ENCODE peak calls at places on chromosome 2, in five cellular contexts. One of them, this sample, is unnamed.
A peak's percentile ranks its signal among the peaks of the same experiment; 100 is the strongest.

GRCh38 chr2:218958276-218958675 is 1.2 kb upstream of the CDK5R2 start:
- DNase-seq in NCI-H187 treated with DMSO at 0.1 percent for 48 hours: no peak
- DNase-seq in NCI-H1694: no peak
- DNase-seq in SK-MEL-5: no peak
- DNase-seq in HFFc6: no peak
- DNase-seq in this sample: no peak

GRCh38 chr2:105873721-105874120 is 129.0 kb downstream of the NCK2 start:
- DNase-seq in NCI-H187 treated with DMSO at 0.1 percent for 48 hours: no peak
- DNase-seq in HFFc6: peak; percentile 20
- DNase-seq in NCI-H1694: no peak
- DNase-seq in SK-MEL-5: no peak
- DNase-seq in this sample: peak; percentile 74

GRCh38 chr2:42925742-42926437 is 133.5 kb upstream of the HAAO start:
- DNase-seq in SK-MEL-5: no peak
- DNase-seq in NCI-H187 treated with DMSO at 0.1 percent for 48 hours: no peak
- DNase-seq in HFFc6: no peak
- DNase-seq in NCI-H1694: no peak
- DNase-seq in this sample: no peak

GRCh38 chr2:85255813-85256581 is 71.8 kb downstream of the TGOLN2 start:
- DNase-seq in NCI-H187 treated with DMSO at 0.1 percent for 48 hours: no peak
- DNase-seq in SK-MEL-5: peak; percentile 32
- DNase-seq in HFFc6: no peak
- DNase-seq in NCI-H1694: no peak
- DNase-seq in this sample: peak; percentile 73

GRCh38 chr2:223197046-223197445 is 145.1 kb downstream of the KCNE4 start:
- DNase-seq in NCI-H187 treated with DMSO at 0.1 percent for 48 hours: no peak
- DNase-seq in HFFc6: no peak
- DNase-seq in NCI-H1694: no peak
- DNase-seq in SK-MEL-5: no peak
- DNase-seq in this sample: no peak

GRCh38 chr2:16525265-16525887 is 140.3 kb downstream of the CYRIA start:
- DNase-seq in HFFc6: no peak
- DNase-seq in NCI-H1694: peak; percentile 47
- DNase-seq in SK-MEL-5: peak; percentile 79
- DNase-seq in NCI-H187 treated with DMSO at 0.1 percent for 48 hours: no peak
- DNase-seq in this sample: no peak

GRCh38 chr2:73089270-73090030 is 17.9 kb upstream of the SFXN5 start:
- DNase-seq in NCI-H187 treated with DMSO at 0.1 percent for 48 hours: no peak
- DNase-seq in NCI-H1694: no peak
- DNase-seq in HFFc6: peak; percentile 100
- DNase-seq in SK-MEL-5: no peak
- DNase-seq in this sample: peak; percentile 97

GRCh38 chr2:85613717-85614515 is 2.0 kb upstream of the C2orf68 start:
- DNase-seq in NCI-H1694: no peak
- DNase-seq in NCI-H187 treated with DMSO at 0.1 percent for 48 hours: no peak
- DNase-seq in SK-MEL-5: no peak
- DNase-seq in HFFc6: no peak
- DNase-seq in this sample: no peak

GRCh38 chr2:147224070-147224469 is 620.8 kb upstream of the ACVR2A start:
- DNase-seq in HFFc6: no peak
- DNase-seq in SK-MEL-5: no peak
- DNase-seq in NCI-H1694: no peak
- DNase-seq in NCI-H187 treated with DMSO at 0.1 percent for 48 hours: no peak
- DNase-seq in this sample: no peak

GRCh38 chr2:240820014-240820606 is at the start of gene KIF1A:
- DNase-seq in SK-MEL-5: no peak
- DNase-seq in NCI-H1694: peak; percentile 48
- DNase-seq in HFFc6: no peak
- DNase-seq in NCI-H187 treated with DMSO at 0.1 percent for 48 hours: peak; percentile 0
- DNase-seq in this sample: no peak

GRCh38 chr2:10465915-10466314 is 17.8 kb upstream of the ODC1 start:
- DNase-seq in NCI-H1694: peak; percentile 67
- DNase-seq in SK-MEL-5: no peak
- DNase-seq in NCI-H187 treated with DMSO at 0.1 percent for 48 hours: no peak
- DNase-seq in HFFc6: no peak
- DNase-seq in this sample: no peak

GRCh38 chr2:60297296-60298010 is 256.0 kb downstream of the BCL11A start:
- DNase-seq in HFFc6: no peak
- DNase-seq in NCI-H1694: no peak
- DNase-seq in NCI-H187 treated with DMSO at 0.1 percent for 48 hours: no peak
- DNase-seq in SK-MEL-5: no peak
- DNase-seq in this sample: no peak

GRCh38 chr2:53509827-53510785 is 257.5 kb upstream of the CHAC2 start:
- DNase-seq in SK-MEL-5: no peak
- DNase-seq in HFFc6: no peak
- DNase-seq in NCI-H187 treated with DMSO at 0.1 percent for 48 hours: peak; percentile 72
- DNase-seq in NCI-H1694: no peak
- DNase-seq in this sample: no peak

GRCh38 chr2:219002395-219003266 is 9.4 kb upstream of the CRYBA2 start:
- DNase-seq in NCI-H1694: peak; percentile 68
- DNase-seq in SK-MEL-5: peak; percentile 66
- DNase-seq in HFFc6: no peak
- DNase-seq in NCI-H187 treated with DMSO at 0.1 percent for 48 hours: peak; percentile 17
- DNase-seq in this sample: peak; percentile 67

GRCh38 chr2:37568565-37568964 is 102.9 kb downstream of the CDC42EP3 start:
- DNase-seq in NCI-H1694: no peak
- DNase-seq in HFFc6: no peak
- DNase-seq in NCI-H187 treated with DMSO at 0.1 percent for 48 hours: no peak
- DNase-seq in SK-MEL-5: no peak
- DNase-seq in this sample: no peak

GRCh38 chr2:119469131-119469530 is 37.5 kb downstream of the TMEM37 start:
- DNase-seq in NCI-H187 treated with DMSO at 0.1 percent for 48 hours: no peak
- DNase-seq in HFFc6: no peak
- DNase-seq in NCI-H1694: no peak
- DNase-seq in SK-MEL-5: no peak
- DNase-seq in this sample: no peak

GRCh38 chr2:211468217-211468616 is 911.8 kb downstream of the CPS1 start:
- DNase-seq in SK-MEL-5: no peak
- DNase-seq in HFFc6: no peak
- DNase-seq in NCI-H187 treated with DMSO at 0.1 percent for 48 hours: no peak
- DNase-seq in NCI-H1694: no peak
- DNase-seq in this sample: no peak

GRCh38 chr2:9332136-9332852 is 91.0 kb downstream of the ITGB1BP1 start:
- DNase-seq in HFFc6: no peak
- DNase-seq in NCI-H187 treated with DMSO at 0.1 percent for 48 hours: no peak
- DNase-seq in SK-MEL-5: no peak
- DNase-seq in NCI-H1694: no peak
- DNase-seq in this sample: no peak

GRCh38 chr2:2640818-2641217 is 309.7 kb upstream of the MYT1L start:
- DNase-seq in NCI-H187 treated with DMSO at 0.1 percent for 48 hours: no peak
- DNase-seq in SK-MEL-5: no peak
- DNase-seq in HFFc6: no peak
- DNase-seq in NCI-H1694: no peak
- DNase-seq in this sample: no peak

GRCh38 chr2:218072002-218072401 is 2.9 kb downstream of the RUFY4 start:
- DNase-seq in HFFc6: no peak
- DNase-seq in NCI-H1694: no peak
- DNase-seq in NCI-H187 treated with DMSO at 0.1 percent for 48 hours: no peak
- DNase-seq in SK-MEL-5: no peak
- DNase-seq in this sample: no peak

GRCh38 chr2:75233965-75234364 is 34.6 kb upstream of the TACR1 start:
- DNase-seq in NCI-H1694: no peak
- DNase-seq in NCI-H187 treated with DMSO at 0.1 percent for 48 hours: no peak
- DNase-seq in HFFc6: no peak
- DNase-seq in SK-MEL-5: no peak
- DNase-seq in this sample: no peak

GRCh38 chr2:58429285-58429874 is 188.3 kb upstream of the FANCL start:
- DNase-seq in HFFc6: no peak
- DNase-seq in SK-MEL-5: no peak
- DNase-seq in NCI-H1694: no peak
- DNase-seq in NCI-H187 treated with DMSO at 0.1 percent for 48 hours: no peak
- DNase-seq in this sample: no peak

GRCh38 chr2:201654611-201655384 is 11.5 kb upstream of the TMEM237 start:
- DNase-seq in SK-MEL-5: no peak
- DNase-seq in NCI-H1694: no peak
- DNase-seq in HFFc6: peak; percentile 82
- DNase-seq in NCI-H187 treated with DMSO at 0.1 percent for 48 hours: no peak
- DNase-seq in this sample: peak; percentile 54

GRCh38 chr2:141384676-141385075 is 746.1 kb downstream of the LRP1B start:
- DNase-seq in HFFc6: peak; percentile 1
- DNase-seq in NCI-H187 treated with DMSO at 0.1 percent for 48 hours: no peak
- DNase-seq in SK-MEL-5: no peak
- DNase-seq in NCI-H1694: no peak
- DNase-seq in this sample: no peak

GRCh38 chr2:59184281-59185020 is 943.3 kb upstream of the FANCL start:
- DNase-seq in NCI-H1694: no peak
- DNase-seq in NCI-H187 treated with DMSO at 0.1 percent for 48 hours: no peak
- DNase-seq in SK-MEL-5: no peak
- DNase-seq in HFFc6: no peak
- DNase-seq in this sample: no peak

GRCh38 chr2:88656690-88657089 is 29.4 kb upstream of the EIF2AK3 start:
- DNase-seq in NCI-H1694: no peak
- DNase-seq in HFFc6: peak; percentile 39
- DNase-seq in NCI-H187 treated with DMSO at 0.1 percent for 48 hours: no peak
- DNase-seq in SK-MEL-5: peak; percentile 28
- DNase-seq in this sample: no peak

GRCh38 chr2:38653380-38653714 is 12.6 kb upstream of the GALM start:
- DNase-seq in SK-MEL-5: no peak
- DNase-seq in HFFc6: no peak
- DNase-seq in NCI-H187 treated with DMSO at 0.1 percent for 48 hours: no peak
- DNase-seq in NCI-H1694: no peak
- DNase-seq in this sample: no peak

GRCh38 chr2:7011376-7012083 is 94.3 kb downstream of the RNF144A start:
- DNase-seq in SK-MEL-5: peak; percentile 98
- DNase-seq in NCI-H1694: no peak
- DNase-seq in NCI-H187 treated with DMSO at 0.1 percent for 48 hours: no peak
- DNase-seq in HFFc6: peak; percentile 41
- DNase-seq in this sample: no peak

GRCh38 chr2:239742377-239742776 is 282.8 kb downstream of the NDUFA10 start:
- DNase-seq in HFFc6: no peak
- DNase-seq in NCI-H187 treated with DMSO at 0.1 percent for 48 hours: no peak
- DNase-seq in SK-MEL-5: no peak
- DNase-seq in NCI-H1694: no peak
- DNase-seq in this sample: no peak

This sample was measured in AG08396.